ENCODE peak calls at places on chromosome 5, in nine cellular contexts. Z is OCI-LY7, N is kidney, S is brain microvascular endothelial cell, M is GM23338, U is DND-41, F is astrocyte, O is HCT116, Y is mammary epithelial cell. X is an unnamed sample.

GRCh38 chr5:172186114-172186695 is 1.8 kb downstream of the STK10 start:
- DNase-seq in Z (no peak), N (no peak), S (no peak), M (no peak), U (no peak), F (no peak), O (no peak), Y (no peak), X (no peak)

GRCh38 chr5:55903121-55903701 is 52.1 kb downstream of the IL31RA start:
- DNase-seq in Z (no peak), N (no peak), S (peak), M (no peak), U (no peak), F (peak), O (no peak), Y (peak), X (no peak)

GRCh38 chr5:122182491-122182921 is 53.2 kb downstream of the ZNF474 start:
- DNase-seq in Z (no peak), N (no peak), S (peak), M (peak), U (no peak), F (peak), O (no peak), Y (peak), X (peak)

GRCh38 chr5:1087428-1087827 is 24.4 kb downstream of the SLC12A7 start:
- DNase-seq in Z (no peak), N (no peak), S (no peak), M (no peak), U (no peak), F (no peak), O (no peak), Y (no peak), X (no peak)

GRCh38 chr5:74556631-74557595 is 83.6 kb downstream of the ENC1 start:
- DNase-seq in Z (no peak), N (no peak), S (no peak), M (no peak), U (no peak), F (no peak), O (no peak), Y (peak), X (no peak)

GRCh38 chr5:104018299-104018698 is 455.7 kb upstream of the NUDT12 start:
- DNase-seq in Z (no peak), N (no peak), S (no peak), M (no peak), U (no peak), F (no peak), O (peak), Y (no peak), X (no peak)

GRCh38 chr5:81747030-81747429 is 3.9 kb downstream of the SSBP2 start:
- DNase-seq in Z (no peak), N (no peak), S (no peak), M (no peak), U (no peak), F (no peak), O (no peak), Y (no peak), X (no peak)

GRCh38 chr5:64339776-64340175 is 166.0 kb upstream of the RGS7BP start:
- DNase-seq in Z (no peak), N (no peak), S (no peak), M (no peak), U (no peak), F (peak), O (no peak), Y (peak), X (no peak)

GRCh38 chr5:172113036-172113435 is 75.0 kb downstream of the STK10 start:
- DNase-seq in Z (peak), N (peak), S (peak), M (no peak), U (peak), F (peak), O (no peak), Y (no peak), X (no peak)

GRCh38 chr5:167920589-167920988 is 370.9 kb upstream of the WWC1 start:
- DNase-seq in Z (no peak), N (no peak), S (no peak), M (no peak), U (no peak), F (no peak), O (no peak), Y (peak), X (no peak)

GRCh38 chr5:149400304-149400703 is 21.2 kb upstream of the IL17B start:
- DNase-seq in Z (no peak), N (no peak), S (no peak), M (no peak), U (no peak), F (no peak), O (no peak), Y (no peak), X (no peak)

GRCh38 chr5:60805470-60805869 is 38.6 kb downstream of the ELOVL7 start:
- DNase-seq in Z (no peak), N (no peak), S (no peak), M (no peak), U (no peak), F (no peak), O (no peak), Y (peak), X (no peak)

GRCh38 chr5:97501965-97502305 is 318.9 kb upstream of the RIOK2 start:
- DNase-seq in Z (no peak), N (no peak), S (no peak), M (no peak), U (no peak), F (peak), O (no peak), Y (no peak), X (no peak)

GRCh38 chr5:136408996-136409395 is 43.7 kb upstream of the TRPC7 start:
- DNase-seq in Z (no peak), N (no peak), S (no peak), M (no peak), U (no peak), F (no peak), O (no peak), Y (no peak), X (no peak)

GRCh38 chr5:77326986-77327734 is 116.7 kb downstream of the PDE8B start:
- DNase-seq in Z (no peak), N (no peak), S (no peak), M (no peak), U (no peak), F (no peak), O (no peak), Y (no peak), X (no peak)

GRCh38 chr5:173328896-173329369 is 719 bp upstream of the STC2 start:
- DNase-seq in Z (no peak), N (no peak), S (peak), M (peak), U (no peak), F (peak), O (peak), Y (peak), X (no peak)

GRCh38 chr5:167900521-167900920 is 390.9 kb upstream of the WWC1 start:
- DNase-seq in Z (no peak), N (no peak), S (no peak), M (no peak), U (no peak), F (no peak), O (no peak), Y (no peak), X (no peak)

GRCh38 chr5:125552486-125552885 is 806.0 kb upstream of the ZNF608 start:
- DNase-seq in Z (no peak), N (no peak), S (no peak), M (no peak), U (no peak), F (peak), O (no peak), Y (no peak), X (no peak)

GRCh38 chr5:34491251-34491620 is 164.9 kb upstream of the RAI14 start:
- DNase-seq in Z (no peak), N (no peak), S (no peak), M (no peak), U (no peak), F (no peak), O (no peak), Y (no peak), X (no peak)

GRCh38 chr5:121968910-121969607 is 7.3 kb downstream of the SRFBP1 start:
- DNase-seq in Z (no peak), N (no peak), S (peak), M (no peak), U (no peak), F (peak), O (peak), Y (peak), X (no peak)

GRCh38 chr5:131795879-131796792 is 681 bp downstream of the FNIP1 start:
- DNase-seq in Z (peak), N (peak), S (peak), M (peak), U (no peak), F (peak), O (no peak), Y (peak), X (peak)

GRCh38 chr5:19988447-19988846 is 447 bp upstream of the CDH18 start:
- DNase-seq in Z (no peak), N (peak), S (no peak), M (no peak), U (no peak), F (no peak), O (no peak), Y (no peak), X (no peak)
- H3K4me3 ChIP-seq in Z (no peak), N (no peak), S (peak), M (peak), U (no peak), F (peak), O (no peak), Y (peak), X (peak)

DNA sequence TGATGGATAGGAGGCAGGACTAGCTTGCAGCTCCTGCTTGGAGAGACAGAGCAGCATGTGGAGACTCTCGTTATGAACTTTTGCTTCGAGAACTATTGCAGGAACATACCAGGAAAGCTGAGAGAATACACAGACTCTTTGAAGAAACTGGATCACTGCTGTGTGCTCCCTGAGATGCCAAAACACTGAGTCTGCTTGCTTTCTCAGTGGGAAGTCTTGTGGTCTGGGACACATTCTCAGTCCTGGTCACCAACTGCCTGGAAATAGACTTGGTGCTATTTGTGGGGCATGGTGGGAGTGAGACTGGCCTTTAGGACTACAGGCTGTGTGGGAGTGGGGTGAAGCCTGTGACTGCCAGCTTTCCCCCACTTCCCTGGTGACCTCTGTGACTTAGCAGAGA is 252.6 kb downstream of the MED10 start:
- DNase-seq in Z (no peak), N (no peak), S (peak), M (no peak), U (no peak), F (no peak), O (no peak), Y (no peak), X (no peak)
- TF ChIP-seq CTCF in Z (no peak), N (no peak), S (no peak), M (no peak), U (no peak), F (no peak), O (no peak), Y (no peak), X (no peak)

DNA sequence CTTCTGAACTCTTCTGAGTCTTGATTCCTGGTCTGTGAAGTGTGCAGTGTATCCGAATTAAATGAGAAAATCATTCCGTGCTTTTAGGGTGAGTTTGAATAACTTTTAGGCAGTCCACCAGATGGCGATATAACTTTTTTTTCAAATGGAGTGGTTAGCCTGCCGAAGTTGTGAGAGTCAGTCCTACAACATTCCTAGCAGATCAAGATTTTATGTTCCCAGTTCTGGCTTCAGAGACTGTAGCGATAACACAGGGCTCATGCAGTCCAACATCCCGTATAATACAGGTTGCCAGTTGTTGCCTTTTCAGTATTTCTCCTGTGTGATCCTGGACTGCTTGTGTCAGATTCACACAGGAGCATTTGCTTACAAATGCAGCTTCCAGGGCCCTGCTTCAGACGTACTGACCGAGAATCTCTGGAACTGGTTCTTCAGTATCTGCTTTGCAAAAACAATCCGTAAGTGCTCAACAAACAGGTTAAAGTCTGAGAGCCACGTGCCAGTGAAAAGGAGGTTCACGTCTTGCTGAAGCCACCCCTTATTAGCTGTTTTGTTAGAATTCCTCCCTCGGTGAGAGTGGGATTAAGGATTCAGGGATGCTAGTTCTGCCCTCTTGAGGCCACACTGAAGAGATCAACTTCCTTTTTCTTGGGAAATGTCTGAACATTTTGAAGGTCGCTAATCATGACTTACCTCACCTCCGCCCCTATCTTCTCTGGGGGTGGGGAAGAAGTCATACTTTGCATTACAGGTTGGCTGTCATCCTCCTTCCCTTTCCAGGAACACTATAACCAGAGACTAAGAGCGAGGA is 22.8 kb downstream of the SMIM3 start:
- DNase-seq in Z (peak), N (no peak), S (no peak), M (peak), U (peak), F (peak), O (peak), Y (peak), X (no peak)
- H3K27ac ChIP-seq in Z (no peak), N (peak), S (no peak), M (no peak), U (no peak), F (no peak), O (peak), Y (peak), X (no peak)

DNA sequence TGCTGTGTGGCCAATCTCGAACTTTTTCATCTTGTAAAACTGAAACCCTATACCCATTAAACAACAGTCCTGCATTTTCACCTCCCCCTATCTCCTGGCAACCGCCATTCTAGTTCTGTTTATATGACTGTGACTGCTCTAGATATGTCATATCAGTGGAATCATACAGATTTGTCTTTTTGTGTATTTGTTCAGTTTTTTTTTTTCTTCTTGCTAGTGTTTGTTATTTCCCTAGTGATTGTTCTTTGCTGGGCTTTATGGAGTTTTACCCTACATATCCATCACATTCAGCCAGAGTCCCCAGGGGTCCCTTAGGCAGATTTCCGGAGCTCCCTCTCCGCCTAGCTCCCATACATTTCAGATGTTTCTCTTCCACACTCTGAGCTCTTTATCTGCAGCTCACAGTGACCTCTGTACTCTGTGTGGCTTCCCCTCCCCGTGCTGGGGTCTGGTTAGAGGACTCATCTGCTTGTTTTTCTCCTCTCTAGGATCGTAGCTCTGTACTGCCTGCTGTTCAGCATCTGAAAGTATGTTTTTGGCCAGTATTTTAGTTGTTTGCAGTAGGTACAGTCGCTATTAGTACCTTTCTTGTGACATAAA is 25.1 kb upstream of the CARTPT start:
- DNase-seq in Z (no peak), N (no peak), S (peak), M (peak), U (no peak), F (no peak), O (no peak), Y (no peak), X (no peak)
- H3K4me3 ChIP-seq in Z (no peak), N (no peak), S (no peak), M (no peak), U (no peak), F (no peak), O (no peak), Y (no peak), X (no peak)

DNA sequence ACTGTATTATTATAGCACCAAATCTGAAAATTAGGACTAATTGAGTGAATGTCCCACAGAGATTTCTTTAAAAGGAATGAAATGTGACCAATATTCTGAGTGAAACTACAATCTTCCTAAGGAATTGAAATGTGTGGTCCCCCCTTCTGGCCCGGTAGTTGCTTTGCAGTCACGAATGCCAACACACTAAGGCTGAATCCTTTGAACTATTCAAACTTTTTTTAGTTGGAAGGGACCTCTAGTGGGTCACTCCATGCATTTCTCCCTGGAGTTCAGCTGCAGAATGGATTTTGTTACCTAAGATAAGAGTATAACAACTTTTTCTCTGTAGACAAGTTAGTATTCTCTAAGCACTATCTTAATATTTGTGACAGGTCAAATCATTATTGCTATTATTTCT is 2.8 kb downstream of the CDH6 start:
- DNase-seq in Z (no peak), N (no peak), S (peak), M (peak), U (no peak), F (peak), O (no peak), Y (no peak), X (no peak)
- TF ChIP-seq CTCF in Z (no peak), N (no peak), S (peak), M (peak), U (no peak), F (peak), O (no peak), Y (no peak), X (no peak)

DNA sequence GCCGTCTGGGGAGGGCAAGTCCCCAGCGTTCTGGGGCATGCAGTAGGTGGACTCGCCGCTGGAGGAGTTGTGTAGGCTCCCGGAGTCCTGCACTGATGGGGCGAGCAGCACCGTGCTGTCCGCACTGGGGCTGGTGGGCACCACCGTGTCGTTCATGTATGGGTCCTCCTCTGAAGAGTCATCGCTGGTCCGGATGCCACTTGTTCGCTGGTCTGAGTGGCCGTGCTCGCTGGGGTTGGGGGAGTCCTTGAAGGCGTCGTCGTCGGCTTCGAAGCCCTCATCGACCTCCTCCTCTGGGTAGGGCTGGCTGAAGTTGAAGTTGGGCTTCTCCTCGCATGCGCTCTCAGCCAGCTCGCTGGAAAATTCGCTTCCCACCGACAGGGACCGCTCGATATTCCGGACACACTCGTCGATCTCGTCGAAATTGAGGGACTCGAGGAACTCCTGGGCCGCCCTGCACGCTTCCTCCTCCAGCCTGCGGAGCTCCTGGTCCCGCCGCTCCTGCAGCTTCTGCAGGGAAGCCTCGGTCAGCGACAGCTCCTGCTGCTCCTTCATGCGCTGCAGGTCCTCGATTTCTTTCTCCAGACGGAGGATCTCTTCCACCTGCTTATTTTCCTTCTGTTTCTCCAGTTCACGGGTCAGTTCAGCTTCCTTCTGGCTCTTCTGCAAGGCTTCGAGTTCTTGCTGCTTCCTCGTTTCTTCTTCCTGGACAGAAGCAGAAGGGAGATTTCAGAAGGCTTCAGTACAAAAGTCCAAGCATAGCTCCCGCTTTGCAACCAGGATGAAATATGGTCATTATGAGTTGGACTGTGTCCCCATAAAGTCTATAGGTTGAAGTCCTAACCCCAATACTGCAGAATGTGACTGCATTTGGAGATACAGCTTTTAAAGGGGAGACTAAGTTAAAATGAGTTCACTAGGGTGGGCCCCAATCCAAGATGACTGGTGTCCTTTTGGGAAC is 84.6 kb upstream of the RETREG1 start:
- DNase-seq in Z (no peak), N (no peak), S (no peak), M (no peak), U (no peak), F (no peak), O (no peak), Y (no peak), X (no peak)
- H3K27ac ChIP-seq in Z (no peak), N (no peak), S (no peak), M (peak), U (no peak), F (no peak), O (no peak), Y (no peak), X (no peak)

X was measured in coronary artery.